ENCODE peak calls at places on chromosomes 2 and 18, in seven cellular contexts. One of them, this sample, is unnamed. For H3K36me3, the result is how much of the 10 kb centered on the place peaks cover.

GRCh38 chr2:197803033-197803444 is 1.4 kb upstream of the PLCL1 start:
- DNase-seq in HCT116: peak
- DNase-seq in thoracic aorta: no peak
- DNase-seq in BJ: no peak
- DNase-seq in adrenal gland: no peak
- DNase-seq in IMR-90: peak
- DNase-seq in mucosa of descending colon: no peak
- DNase-seq in this sample: no peak

GRCh38 chr2:57396364-57397098 is 650.1 kb upstream of the VRK2 start:
- DNase-seq in HCT116: no peak
- DNase-seq in thoracic aorta: no peak
- DNase-seq in BJ: no peak
- DNase-seq in adrenal gland: no peak
- DNase-seq in IMR-90: no peak
- DNase-seq in mucosa of descending colon: no peak
- DNase-seq in this sample: no peak

GRCh38 chr2:82811946-82812345 is 1647.1 kb downstream of the SUCLG1 start:
- DNase-seq in HCT116: no peak
- DNase-seq in thoracic aorta: no peak
- DNase-seq in BJ: no peak
- DNase-seq in adrenal gland: no peak
- DNase-seq in IMR-90: no peak
- DNase-seq in mucosa of descending colon: no peak
- DNase-seq in this sample: no peak

GRCh38 chr18:49237031-49237430 is 223.4 kb downstream of the DYM start:
- DNase-seq in HCT116: no peak
- DNase-seq in thoracic aorta: no peak
- DNase-seq in BJ: no peak
- DNase-seq in adrenal gland: no peak
- DNase-seq in IMR-90: no peak
- DNase-seq in mucosa of descending colon: no peak
- DNase-seq in this sample: no peak

GRCh38 chr18:50401888-50402287 is 27.0 kb downstream of the SKA1 start:
- DNase-seq in HCT116: no peak
- DNase-seq in thoracic aorta: no peak
- DNase-seq in BJ: no peak
- DNase-seq in adrenal gland: peak
- DNase-seq in IMR-90: peak
- DNase-seq in mucosa of descending colon: peak
- DNase-seq in this sample: peak

GRCh38 chr2:216299588-216299987 is 72.7 kb downstream of the MARCHF4 start:
- DNase-seq in HCT116: no peak
- DNase-seq in thoracic aorta: no peak
- DNase-seq in BJ: no peak
- DNase-seq in adrenal gland: no peak
- DNase-seq in IMR-90: peak
- DNase-seq in mucosa of descending colon: no peak
- DNase-seq in this sample: no peak

GRCh38 chr2:144938308-144938709 is 418.4 kb upstream of the ZEB2 start:
- DNase-seq in HCT116: no peak
- DNase-seq in thoracic aorta: no peak
- DNase-seq in BJ: peak
- DNase-seq in adrenal gland: peak
- DNase-seq in IMR-90: peak
- DNase-seq in mucosa of descending colon: no peak
- DNase-seq in this sample: no peak

GRCh38 chr2:240510513-240511210 is 47.1 kb downstream of the ANKMY1 start:
- DNase-seq in HCT116: no peak
- DNase-seq in thoracic aorta: no peak
- DNase-seq in BJ: no peak
- DNase-seq in adrenal gland: no peak
- DNase-seq in IMR-90: no peak
- DNase-seq in mucosa of descending colon: no peak
- DNase-seq in this sample: no peak

GRCh38 chr18:9594782-9595181 is 19.6 kb downstream of the PPP4R1 start:
- DNase-seq in HCT116: no peak
- DNase-seq in thoracic aorta: no peak
- DNase-seq in BJ: no peak
- DNase-seq in adrenal gland: no peak
- DNase-seq in IMR-90: peak
- DNase-seq in mucosa of descending colon: no peak
- DNase-seq in this sample: no peak

GRCh38 chr2:136225950-136226835 is 108.2 kb upstream of the CXCR4 start:
- DNase-seq in HCT116: no peak
- DNase-seq in thoracic aorta: no peak
- DNase-seq in BJ: no peak
- DNase-seq in adrenal gland: no peak
- DNase-seq in IMR-90: no peak
- DNase-seq in mucosa of descending colon: no peak
- DNase-seq in this sample: no peak

GRCh38 chr2:67560818-67561221 is 163.7 kb downstream of the ETAA1 start:
- DNase-seq in HCT116: no peak
- DNase-seq in thoracic aorta: no peak
- DNase-seq in BJ: no peak
- DNase-seq in adrenal gland: peak
- DNase-seq in IMR-90: peak
- DNase-seq in mucosa of descending colon: no peak
- DNase-seq in this sample: no peak

GRCh38 chr2:99864561-99865216 is 277.7 kb downstream of the AFF3 start:
- DNase-seq in HCT116: no peak
- DNase-seq in thoracic aorta: no peak
- DNase-seq in BJ: no peak
- DNase-seq in adrenal gland: no peak
- DNase-seq in IMR-90: peak
- DNase-seq in mucosa of descending colon: no peak
- DNase-seq in this sample: peak

GRCh38 chr2:215830313-215830712 is 183.0 kb downstream of the MREG start:
- DNase-seq in HCT116: peak
- DNase-seq in thoracic aorta: peak
- DNase-seq in BJ: no peak
- DNase-seq in adrenal gland: peak
- DNase-seq in IMR-90: peak
- DNase-seq in mucosa of descending colon: no peak
- DNase-seq in this sample: no peak

GRCh38 chr2:124018894-124019293 is 6.2 kb upstream of the CNTNAP5 start:
- DNase-seq in HCT116: no peak
- DNase-seq in thoracic aorta: no peak
- DNase-seq in BJ: no peak
- DNase-seq in adrenal gland: no peak
- DNase-seq in IMR-90: no peak
- DNase-seq in mucosa of descending colon: no peak
- DNase-seq in this sample: no peak

GRCh38 chr2:120405769-120406119 is 59.8 kb downstream of the INHBB start:
- DNase-seq in HCT116: no peak
- DNase-seq in thoracic aorta: no peak
- DNase-seq in BJ: no peak
- DNase-seq in adrenal gland: no peak
- DNase-seq in IMR-90: no peak
- DNase-seq in mucosa of descending colon: no peak
- DNase-seq in this sample: no peak

GRCh38 chr2:184611221-184612085 is 13.1 kb downstream of the ZNF804A start:
- DNase-seq in HCT116: peak
- DNase-seq in thoracic aorta: no peak
- DNase-seq in BJ: no peak
- DNase-seq in adrenal gland: no peak
- DNase-seq in IMR-90: peak
- DNase-seq in mucosa of descending colon: no peak
- DNase-seq in this sample: no peak

GRCh38 chr2:217294211-217294610 is 434.3 kb upstream of the TNP1 start:
- DNase-seq in HCT116: no peak
- DNase-seq in thoracic aorta: no peak
- DNase-seq in BJ: no peak
- DNase-seq in adrenal gland: no peak
- DNase-seq in IMR-90: no peak
- DNase-seq in mucosa of descending colon: no peak
- DNase-seq in this sample: no peak

GRCh38 chr2:219020604-219021365 is 20.5 kb downstream of the CFAP65 start:
- DNase-seq in HCT116: no peak
- DNase-seq in thoracic aorta: no peak
- DNase-seq in BJ: no peak
- DNase-seq in adrenal gland: no peak
- DNase-seq in IMR-90: no peak
- DNase-seq in mucosa of descending colon: no peak
- DNase-seq in this sample: no peak

GRCh38 chr2:214261683-214262082 is 149.2 kb upstream of the VWC2L start:
- DNase-seq in HCT116: no peak
- DNase-seq in thoracic aorta: no peak
- DNase-seq in BJ: peak
- DNase-seq in adrenal gland: no peak
- DNase-seq in IMR-90: peak
- DNase-seq in mucosa of descending colon: no peak
- DNase-seq in this sample: no peak

GRCh38 chr2:28608829-28609400 is 113.1 kb downstream of the PLB1 start:
- DNase-seq in HCT116: no peak
- DNase-seq in thoracic aorta: no peak
- DNase-seq in BJ: no peak
- DNase-seq in adrenal gland: no peak
- DNase-seq in IMR-90: no peak
- DNase-seq in mucosa of descending colon: no peak
- DNase-seq in this sample: no peak

GRCh38 chr2:37617119-37617892 is 54.1 kb downstream of the CDC42EP3 start:
- DNase-seq in HCT116: no peak
- DNase-seq in thoracic aorta: no peak
- DNase-seq in BJ: no peak
- DNase-seq in adrenal gland: no peak
- DNase-seq in IMR-90: no peak
- DNase-seq in mucosa of descending colon: no peak
- DNase-seq in this sample: no peak

GRCh38 chr2:162435676-162436075 is 91.7 kb downstream of the GCA start:
- DNase-seq in HCT116: no peak
- DNase-seq in thoracic aorta: no peak
- DNase-seq in BJ: no peak
- DNase-seq in adrenal gland: no peak
- DNase-seq in IMR-90: no peak
- DNase-seq in mucosa of descending colon: no peak
- DNase-seq in this sample: no peak

GRCh38 chr2:167715932-167716331 is 531.5 kb downstream of the STK39 start:
- DNase-seq in HCT116: no peak
- DNase-seq in thoracic aorta: no peak
- DNase-seq in BJ: no peak
- DNase-seq in adrenal gland: no peak
- DNase-seq in IMR-90: no peak
- DNase-seq in mucosa of descending colon: no peak
- DNase-seq in this sample: no peak

GRCh38 chr2:54476852-54477251 is 20.7 kb downstream of the SPTBN1 start:
- DNase-seq in HCT116: no peak
- DNase-seq in thoracic aorta: no peak
- DNase-seq in BJ: no peak
- DNase-seq in adrenal gland: no peak
- DNase-seq in IMR-90: peak
- DNase-seq in mucosa of descending colon: no peak
- DNase-seq in this sample: no peak

GRCh38 chr2:62727876-62728566 is 22.5 kb downstream of the EHBP1 start:
- DNase-seq in HCT116: no peak
- DNase-seq in thoracic aorta: no peak
- DNase-seq in BJ: no peak
- DNase-seq in adrenal gland: no peak
- DNase-seq in IMR-90: no peak
- DNase-seq in mucosa of descending colon: no peak
- DNase-seq in this sample: no peak

GRCh38 chr2:160035125-160035524 is 27.3 kb downstream of the PLA2R1 start:
- DNase-seq in HCT116: no peak
- DNase-seq in thoracic aorta: no peak
- DNase-seq in BJ: no peak
- DNase-seq in adrenal gland: no peak
- DNase-seq in IMR-90: no peak
- DNase-seq in mucosa of descending colon: no peak
- DNase-seq in this sample: no peak

GRCh38 chr2:7437716-7438648 is 520.8 kb downstream of the RNF144A start:
- DNase-seq in HCT116: no peak
- DNase-seq in thoracic aorta: no peak
- DNase-seq in BJ: no peak
- DNase-seq in adrenal gland: no peak
- DNase-seq in IMR-90: no peak
- DNase-seq in mucosa of descending colon: no peak
- DNase-seq in this sample: no peak

GRCh38 chr2:54771166-54771565 is 47.7 kb downstream of the EML6 start:
- DNase-seq in HCT116: peak
- DNase-seq in thoracic aorta: no peak
- DNase-seq in BJ: no peak
- DNase-seq in adrenal gland: peak
- DNase-seq in IMR-90: peak
- DNase-seq in mucosa of descending colon: no peak
- DNase-seq in this sample: no peak

GRCh38 chr2:235643680-235644117 is 149.9 kb downstream of the AGAP1 start:
- DNase-seq in HCT116: no peak
- DNase-seq in thoracic aorta: no peak
- DNase-seq in BJ: no peak
- DNase-seq in adrenal gland: no peak
- DNase-seq in IMR-90: no peak
- DNase-seq in mucosa of descending colon: no peak
- DNase-seq in this sample: no peak

GRCh38 chr2:46358713-46359112 is 61.5 kb downstream of the EPAS1 start:
- DNase-seq in HCT116: no peak
- DNase-seq in thoracic aorta: no peak
- DNase-seq in BJ: no peak
- DNase-seq in adrenal gland: no peak
- DNase-seq in IMR-90: no peak
- DNase-seq in mucosa of descending colon: no peak
- DNase-seq in this sample: no peak
- H3K36me3 ChIP-seq in HCT116: under half
- H3K36me3 ChIP-seq in thoracic aorta: half or more
- H3K36me3 ChIP-seq in BJ: under half
- H3K36me3 ChIP-seq in adrenal gland: under half
- H3K36me3 ChIP-seq in IMR-90: half or more
- H3K36me3 ChIP-seq in mucosa of descending colon: under half
- H3K36me3 ChIP-seq in this sample: under half

GRCh38 chr2:70685771-70686171 is 82.2 kb downstream of the ADD2 start:
- DNase-seq in HCT116: no peak
- DNase-seq in thoracic aorta: no peak
- DNase-seq in BJ: no peak
- DNase-seq in adrenal gland: no peak
- DNase-seq in IMR-90: no peak
- DNase-seq in mucosa of descending colon: no peak
- DNase-seq in this sample: no peak
- H3K36me3 ChIP-seq in HCT116: under half
- H3K36me3 ChIP-seq in thoracic aorta: under half
- H3K36me3 ChIP-seq in BJ: under half
- H3K36me3 ChIP-seq in adrenal gland: under half
- H3K36me3 ChIP-seq in IMR-90: under half
- H3K36me3 ChIP-seq in mucosa of descending colon: under half
- H3K36me3 ChIP-seq in this sample: under half

GRCh38 chr18:36899289-36899688 is 70.4 kb downstream of the KIAA1328 start:
- DNase-seq in HCT116: peak
- DNase-seq in thoracic aorta: no peak
- DNase-seq in BJ: no peak
- DNase-seq in adrenal gland: no peak
- DNase-seq in IMR-90: peak
- DNase-seq in mucosa of descending colon: no peak
- DNase-seq in this sample: no peak
- H3K36me3 ChIP-seq in HCT116: under half
- H3K36me3 ChIP-seq in thoracic aorta: under half
- H3K36me3 ChIP-seq in BJ: under half
- H3K36me3 ChIP-seq in adrenal gland: under half
- H3K36me3 ChIP-seq in IMR-90: under half
- H3K36me3 ChIP-seq in mucosa of descending colon: under half
- H3K36me3 ChIP-seq in this sample: under half

DNA sequence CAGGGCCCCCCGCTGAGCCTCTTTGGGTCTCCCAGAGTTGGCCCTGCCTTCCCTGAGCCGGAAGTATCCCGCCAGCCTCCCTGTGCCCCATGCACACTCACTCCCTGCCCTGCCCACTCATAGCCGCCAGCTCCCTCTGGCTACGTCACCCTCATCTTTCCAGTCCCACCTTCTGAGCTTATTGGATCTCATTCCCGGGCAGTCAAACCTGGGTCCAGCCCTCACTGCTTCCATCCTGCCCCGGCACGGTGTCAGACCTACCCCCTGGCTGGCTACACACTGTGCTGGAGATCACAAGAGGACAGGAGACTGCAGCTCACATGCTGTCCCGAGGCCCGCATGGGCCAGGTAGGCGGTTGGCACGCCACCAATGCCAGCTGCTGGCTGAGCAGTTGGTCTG is 147.2 kb downstream of the ASB1 start:
- DNase-seq in HCT116: no peak
- DNase-seq in thoracic aorta: no peak
- DNase-seq in BJ: no peak
- DNase-seq in adrenal gland: no peak
- DNase-seq in IMR-90: no peak
- DNase-seq in mucosa of descending colon: no peak
- DNase-seq in this sample: peak
- H3K36me3 ChIP-seq in HCT116: under half
- H3K36me3 ChIP-seq in thoracic aorta: under half
- H3K36me3 ChIP-seq in BJ: under half
- H3K36me3 ChIP-seq in adrenal gland: under half
- H3K36me3 ChIP-seq in IMR-90: under half
- H3K36me3 ChIP-seq in mucosa of descending colon: under half
- H3K36me3 ChIP-seq in this sample: under half

This sample was measured in body of pancreas.